ENCODE peak calls at places on chromosomes 13 and 19, in eight cellular contexts. D is progenitor cell of endocrine pancreas; W is heart right ventricle; G is activated CD8-positive, alpha-beta memory T cell treated with anti-CD3 and anti-CD28 coated beads for 1 hour; B is activated T-cell treated with anti-CD3 and anti-CD28 coated beads, Interleukin-2, amount 50 U/mL, for 72 hours; R is T-cell; V is NCI-H1048; C is psoas muscle. S is an unnamed sample.

GRCh38 chr13:112063807-112064206 is 3.1 kb upstream of the SOX1 start:
- DNase-seq in D (no peak), W (no peak), G (no peak), B (no peak), R (no peak), V (no peak), C (no peak), S (no peak)

GRCh38 chr13:112580912-112581311 is 7.0 kb downstream of the TUBGCP3 start:
- DNase-seq in D (no peak), W (no peak), G (no peak), B (no peak), R (no peak), V (no peak), C (no peak), S (no peak)

GRCh38 chr19:44745386-44745831 is 3.1 kb upstream of the BCL3 start:
- DNase-seq in D (no peak), W (peak; percentile 86), G (no peak), B (no peak), R (no peak), V (no peak), C (peak; percentile 85), S (no peak)

GRCh38 chr13:85582890-85583289 is 216.3 kb downstream of the SLITRK6 start:
- DNase-seq in D (no peak), W (no peak), G (no peak), B (no peak), R (no peak), V (no peak), C (no peak), S (no peak)

GRCh38 chr13:65913173-65913572 is 1317.0 kb downstream of the PCDH9 start:
- DNase-seq in D (no peak), W (no peak), G (no peak), B (no peak), R (no peak), V (no peak), C (no peak), S (peak; percentile 21)

GRCh38 chr13:78241278-78241919 is 322.8 kb upstream of the EDNRB start:
- DNase-seq in D (peak; percentile 30), W (no peak), G (no peak), B (peak; percentile 10), R (no peak), V (peak; percentile 20), C (no peak), S (peak; percentile 16)

GRCh38 chr19:7928741-7929701 is 3.1 kb upstream of the CTXN1 start:
- DNase-seq in D (no peak), W (no peak), G (peak; percentile 53), B (peak; percentile 84), R (peak; percentile 74), V (peak; percentile 18), C (peak; percentile 74), S (peak; percentile 90)

GRCh38 chr13:37599509-37599908 is 941 bp upstream of the POSTN start:
- DNase-seq in D (no peak), W (no peak), G (no peak), B (no peak), R (no peak), V (no peak), C (no peak), S (no peak)

GRCh38 chr13:47656651-47657050 is 344.4 kb downstream of the SUCLA2 start:
- DNase-seq in D (no peak), W (no peak), G (no peak), B (no peak), R (no peak), V (no peak), C (no peak), S (no peak)

GRCh38 chr13:74977498-74977897 is 504.5 kb downstream of the TBC1D4 start:
- DNase-seq in D (no peak), W (no peak), G (no peak), B (no peak), R (no peak), V (no peak), C (no peak), S (no peak)

GRCh38 chr19:3459322-3459881 is 20.9 kb downstream of the SMIM24 start:
- DNase-seq in D (no peak), W (peak; percentile 94), G (no peak), B (no peak), R (no peak), V (no peak), C (peak; percentile 92), S (peak; percentile 92)

GRCh38 chr13:29923554-29924481 is 73.4 kb upstream of the UBL3 start:
- DNase-seq in D (peak; percentile 53), W (peak; percentile 42), G (peak; percentile 26), B (peak; percentile 79), R (no peak), V (no peak), C (peak; percentile 79), S (peak; percentile 98)

GRCh38 chr13:46334008-46334407 is 53.0 kb downstream of the RUBCNL start:
- DNase-seq in D (no peak), W (no peak), G (no peak), B (no peak), R (no peak), V (no peak), C (no peak), S (no peak)

GRCh38 chr19:49528211-49528771 is 488 bp downstream of the RCN3 start:
- DNase-seq in D (no peak), W (peak; percentile 31), G (no peak), B (no peak), R (no peak), V (no peak), C (no peak), S (no peak)

GRCh38 chr19:41296323-41296935 is 13.5 kb upstream of the CCDC97 start:
- DNase-seq in D (no peak), W (no peak), G (no peak), B (no peak), R (no peak), V (no peak), C (no peak), S (peak; percentile 2)

GRCh38 chr13:100789481-100789880 is 114.9 kb upstream of the TMTC4 start:
- DNase-seq in D (no peak), W (no peak), G (no peak), B (no peak), R (no peak), V (no peak), C (no peak), S (no peak)

GRCh38 chr13:46350003-46350402 is 37.0 kb downstream of the RUBCNL start:
- DNase-seq in D (no peak), W (no peak), G (no peak), B (no peak), R (no peak), V (no peak), C (no peak), S (no peak)

GRCh38 chr13:46359731-46360130 is 27.3 kb downstream of the RUBCNL start:
- DNase-seq in D (no peak), W (no peak), G (no peak), B (no peak), R (no peak), V (no peak), C (no peak), S (no peak)

GRCh38 chr13:66546534-66547379 is 683.4 kb downstream of the PCDH9 start:
- DNase-seq in D (no peak), W (no peak), G (no peak), B (no peak), R (no peak), V (no peak), C (no peak), S (peak; percentile 43)

GRCh38 chr19:2097330-2098327 is 914 bp downstream of the IZUMO4 start:
- DNase-seq in D (no peak), W (no peak), G (no peak), B (peak; percentile 56), R (peak; percentile 68), V (no peak), C (no peak), S (no peak)

GRCh38 chr13:46207828-46208227 is 3.9 kb upstream of the LRRC63 start:
- DNase-seq in D (peak; percentile 22), W (no peak), G (no peak), B (no peak), R (no peak), V (no peak), C (no peak), S (no peak)

GRCh38 chr13:98821372-98822237 is 69.1 kb upstream of the SLC15A1 start:
- DNase-seq in D (no peak), W (no peak), G (no peak), B (no peak), R (no peak), V (no peak), C (no peak), S (no peak)

GRCh38 chr13:29978211-29978610 is 127.8 kb upstream of the UBL3 start:
- DNase-seq in D (no peak), W (no peak), G (no peak), B (no peak), R (no peak), V (no peak), C (no peak), S (no peak)

GRCh38 chr13:75704194-75704941 is 68.2 kb downstream of the LMO7 start:
- DNase-seq in D (no peak), W (no peak), G (no peak), B (no peak), R (no peak), V (no peak), C (no peak), S (no peak)

GRCh38 chr13:29908411-29908810 is 58.0 kb upstream of the UBL3 start:
- DNase-seq in D (no peak), W (no peak), G (no peak), B (no peak), R (no peak), V (no peak), C (peak; percentile 75), S (no peak)

GRCh38 chr13:48892311-48892710 is 83.4 kb upstream of the FNDC3A start:
- DNase-seq in D (no peak), W (no peak), G (no peak), B (no peak), R (no peak), V (no peak), C (no peak), S (peak; percentile 75)

GRCh38 chr19:3003046-3003445 is 25.7 kb downstream of the TLE6 start:
- DNase-seq in D (no peak), W (no peak), G (no peak), B (no peak), R (no peak), V (no peak), C (no peak), S (no peak)

GRCh38 chr13:110897024-110897423 is 17.8 kb downstream of the ANKRD10 start:
- DNase-seq in D (no peak), W (no peak), G (no peak), B (no peak), R (no peak), V (no peak), C (no peak), S (no peak)

GRCh38 chr13:63107163-63107935 is 1691.7 kb upstream of the PCDH20 start:
- DNase-seq in D (no peak), W (no peak), G (no peak), B (no peak), R (no peak), V (no peak), C (no peak), S (no peak)

GRCh38 chr19:48695743-48696352 is at the start of gene FUT2:
- DNase-seq in D (no peak), W (no peak), G (no peak), B (no peak), R (no peak), V (no peak), C (no peak), S (no peak)

GRCh38 chr13:44578064-44578394 is 1.9 kb upstream of the TSC22D1 start:
- DNase-seq in D (no peak), W (no peak), G (no peak), B (no peak), R (no peak), V (no peak), C (no peak), S (no peak)